ENCODE peak calls at places on chromosomes 1 and 21, in seven cellular contexts. Y, Q, C, U, N, J and Z are unnamed samples.

GRCh38 chr1:7460807-7461206 is 310.3 kb upstream of the VAMP3 start:
- DNase-seq in J (no peak), Q (no peak), C (no peak), N (no peak), U (no peak), Y (no peak), Z (no peak)

GRCh38 chr1:7767176-7767575 is 3.9 kb upstream of the VAMP3 start:
- DNase-seq in Y (no peak), U (no peak), J (no peak), Q (no peak), C (no peak), N (no peak), Z (no peak)

GRCh38 chr21:26849428-26850115 is 4.4 kb upstream of the ADAMTS1 start:
- DNase-seq in Q (no peak), N (peak; percentile 32), J (peak; percentile 83), U (peak; percentile 77), Y (peak; percentile 37), C (no peak), Z (no peak)

GRCh38 chr1:156766288-156767100 is 841 bp upstream of the PRCC start:
- DNase-seq in J (no peak), U (peak; percentile 12), N (no peak), Q (no peak), C (no peak), Y (no peak), Z (no peak)

GRCh38 chr1:119275145-119275929 is 93.2 kb upstream of the HAO2 start:
- DNase-seq in J (peak; percentile 83), U (peak; percentile 75), Q (peak; percentile 40), C (peak; percentile 57), Y (peak; percentile 66), N (peak; percentile 26), Z (no peak)

GRCh38 chr1:92567211-92567868 is 80.6 kb upstream of the GFI1 start:
- DNase-seq in J (peak; percentile 62), N (peak; percentile 17), Q (no peak), Y (no peak), C (peak; percentile 10), U (peak; percentile 25), Z (no peak)

GRCh38 chr1:51850420-51851297 is 27.9 kb downstream of the NRDC start:
- DNase-seq in U (no peak), C (no peak), N (no peak), Q (no peak), J (no peak), Y (no peak), Z (no peak)

GRCh38 chr1:198865288-198865687 is 226.4 kb downstream of the PTPRC start:
- DNase-seq in J (no peak), C (no peak), U (no peak), Q (no peak), N (no peak), Y (no peak), Z (no peak)

GRCh38 chr1:155324717-155325595 is 4.3 kb downstream of the RUSC1 start:
- DNase-seq in C (peak; percentile 64), U (peak; percentile 36), Y (peak; percentile 36), J (peak; percentile 32), Q (peak; percentile 60), N (no peak), Z (no peak)

GRCh38 chr1:62131093-62131725 is 63.4 kb upstream of the L1TD1 start:
- DNase-seq in U (peak; percentile 70), J (peak; percentile 78), Y (peak; percentile 53), Q (no peak), N (peak; percentile 36), C (peak; percentile 21), Z (no peak)

GRCh38 chr1:222539951-222540597 is 7.8 kb downstream of the HHIPL2 start:
- DNase-seq in C (no peak), U (no peak), Q (no peak), Y (no peak), N (no peak), J (no peak), Z (no peak)

GRCh38 chr1:160605792-160606520 is 26.7 kb upstream of the CD84 start:
- DNase-seq in C (no peak), Q (no peak), N (no peak), J (no peak), Y (no peak), U (no peak), Z (no peak)

GRCh38 chr21:37574316-37574715 is 207.7 kb downstream of the DYRK1A start:
- DNase-seq in C (no peak), N (no peak), J (no peak), Q (no peak), Y (no peak), U (no peak), Z (no peak)

GRCh38 chr1:156726549-156727226 is 1.6 kb upstream of the METTL25B start:
- DNase-seq in C (peak; percentile 78), U (peak; percentile 74), Q (no peak), Y (peak; percentile 69), J (peak; percentile 74), N (peak; percentile 31), Z (no peak)

GRCh38 chr1:78088015-78088414 is 42.2 kb downstream of the GIPC2 start:
- DNase-seq in N (no peak), U (no peak), Y (no peak), Q (no peak), J (no peak), C (no peak), Z (no peak)

GRCh38 chr1:10549919-10550656 is 75.3 kb downstream of the PEX14 start:
- DNase-seq in U (peak; percentile 11), Y (no peak), C (no peak), J (no peak), Q (no peak), N (no peak), Z (no peak)

GRCh38 chr1:218330043-218330623 is 15.0 kb upstream of the TGFB2 start:
- DNase-seq in C (no peak), U (peak; percentile 45), N (peak; percentile 27), J (peak; percentile 74), Y (no peak), Q (no peak), Z (no peak)

GRCh38 chr1:57597036-57597435 is 173.2 kb upstream of the DAB1 start:
- DNase-seq in N (no peak), Y (no peak), Q (no peak), U (no peak), J (no peak), C (no peak), Z (no peak)

GRCh38 chr21:38843806-38844479 is 38.2 kb downstream of the ETS2 start:
- DNase-seq in C (no peak), U (peak; percentile 80), Q (no peak), N (peak; percentile 83), J (peak; percentile 82), Y (peak; percentile 89), Z (peak; percentile 3)

GRCh38 chr1:21294266-21295058 is 4.2 kb upstream of the ECE1 start:
- DNase-seq in Q (peak; percentile 42), U (no peak), C (no peak), J (no peak), Y (no peak), N (no peak), Z (no peak)
- TF ChIP-seq CTCF in Q (no peak), U (no peak), C (no peak), J (no peak), Y (no peak), N (no peak), Z (no peak)

DNA sequence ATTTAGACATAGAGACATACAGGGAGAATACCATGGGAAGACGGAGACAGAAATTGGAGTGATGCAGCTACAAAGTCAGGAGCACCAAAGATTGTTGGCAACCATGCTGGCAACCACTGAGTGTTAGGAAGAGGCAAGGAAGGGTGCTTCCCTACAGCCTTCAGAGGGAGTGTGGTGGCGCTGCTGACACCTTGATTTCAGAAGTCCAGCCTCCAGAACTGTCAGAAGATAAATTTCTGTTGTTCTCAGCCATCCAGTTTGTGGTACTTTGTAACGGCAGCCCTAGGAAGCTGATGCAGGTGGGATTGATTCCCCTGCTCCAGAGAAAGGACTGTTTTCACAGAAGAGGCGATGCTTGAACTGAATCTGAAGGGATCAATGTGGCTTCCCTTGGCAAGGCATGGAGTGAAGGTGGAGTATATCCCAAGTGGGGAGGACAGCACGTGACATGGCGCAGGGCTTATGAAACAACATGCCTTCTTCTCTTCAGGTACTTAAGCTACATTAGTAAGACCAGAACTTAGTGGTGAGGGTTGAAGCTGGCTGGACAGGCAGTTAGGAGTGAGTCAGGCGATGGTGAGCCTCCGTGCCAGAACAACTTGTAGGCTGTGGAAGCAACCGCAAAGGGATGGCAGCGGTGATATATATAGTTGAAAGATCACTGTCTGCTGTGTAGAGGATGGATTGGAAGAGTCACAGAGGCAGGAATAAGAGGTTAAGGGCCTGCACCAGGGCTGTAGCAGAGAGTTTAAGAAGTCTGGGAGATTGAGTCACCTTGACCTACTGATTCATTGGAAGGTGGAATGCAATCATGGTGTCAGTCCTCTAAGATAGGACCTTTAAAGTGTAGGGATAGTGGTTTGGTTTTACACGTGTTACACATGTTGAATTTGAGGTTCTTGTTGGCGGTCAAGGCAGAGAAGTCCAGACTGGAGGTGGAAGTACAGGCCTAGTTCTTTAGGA is 2.1 kb downstream of the LEPR start:
- DNase-seq in N (peak; percentile 91), J (peak; percentile 44), C (no peak), Q (no peak), Y (peak; percentile 43), U (peak; percentile 78), Z (no peak)
- TF ChIP-seq CTCF in N (no peak), J (no peak), C (no peak), Q (no peak), Y (no peak), U (no peak), Z (no peak)

DNA sequence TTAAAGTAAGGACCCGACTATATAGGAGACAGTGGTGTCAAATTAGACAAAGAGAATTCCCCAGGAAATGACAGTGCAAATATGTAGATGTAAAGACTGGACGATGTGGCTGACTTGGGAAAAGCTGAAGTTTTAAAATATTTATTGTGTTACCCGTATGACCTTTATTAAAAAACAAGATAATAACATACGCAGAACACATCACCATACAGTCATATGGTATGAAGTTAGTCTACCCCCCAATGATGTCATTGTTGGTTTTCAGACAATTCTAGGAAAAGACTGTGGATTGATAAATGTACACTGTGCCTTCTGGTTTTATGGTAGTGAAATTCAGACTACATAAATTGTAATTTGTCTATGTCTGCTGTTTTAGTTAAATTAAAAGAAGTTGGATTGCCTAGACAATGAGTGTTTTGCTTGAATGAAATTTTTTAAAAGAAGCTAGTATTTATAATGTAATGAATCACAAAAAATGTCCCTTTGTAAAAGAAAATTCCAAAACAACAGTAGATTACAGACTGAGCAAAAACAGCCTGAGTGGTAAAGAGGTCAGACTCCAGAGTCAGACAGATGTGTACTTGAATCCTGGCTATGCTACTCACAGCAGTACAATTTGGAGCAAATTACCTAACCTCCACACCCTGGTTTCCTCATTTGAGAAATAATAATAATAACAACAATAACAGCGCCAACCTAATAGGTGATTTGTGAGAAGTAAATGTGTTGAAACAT is 15.6 kb upstream of the PDC start:
- DNase-seq in U (no peak), Q (no peak), Y (peak; percentile 69), C (no peak), N (peak; percentile 82), J (peak; percentile 87), Z (no peak)
- TF ChIP-seq CTCF in U (no peak), Q (no peak), Y (no peak), C (no peak), N (no peak), J (no peak), Z (no peak)

DNA sequence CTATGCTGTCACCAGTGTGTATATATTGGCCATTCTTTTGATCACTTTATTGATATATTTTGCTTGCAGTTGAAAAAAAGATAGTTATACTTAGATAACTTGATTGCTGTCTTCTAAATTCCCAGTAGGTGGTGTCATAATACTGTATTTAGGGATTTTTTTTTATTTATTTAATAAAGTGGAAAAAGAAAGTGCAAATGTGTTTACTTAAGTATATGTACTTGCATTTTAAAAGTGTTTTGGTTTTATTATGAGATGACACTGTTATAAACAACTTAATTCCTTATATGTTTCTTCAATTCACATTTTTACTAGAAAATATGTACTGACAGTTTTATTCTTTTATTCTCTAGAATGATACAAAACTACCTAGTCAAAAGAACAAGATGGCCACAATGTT is 164.8 kb downstream of the USP25 start:
- DNase-seq in J (peak; percentile 51), U (peak; percentile 36), Q (no peak), Y (no peak), C (peak; percentile 4), N (peak; percentile 23), Z (no peak)
- TF ChIP-seq CTCF in J (peak; percentile 36), U (peak; percentile 59), Q (no peak), Y (no peak), C (peak; percentile 45), N (peak; percentile 38), Z (peak; percentile 67)

GRCh38 chr21:36320421-36321324 is 676 bp downstream of the MORC3 start:
- DNase-seq in C (peak; percentile 75), N (peak; percentile 58), Y (peak; percentile 59), J (peak; percentile 64), Q (peak; percentile 66), U (peak; percentile 66), Z (peak; percentile 89)
- TF ChIP-seq CTCF in C (no peak), N (no peak), Y (no peak), J (no peak), Q (no peak), U (no peak), Z (no peak)